ENCODE peak calls at places on chromosomes 1 and 21, in four cellular contexts. L is H1, A is K562, J is GM12878. Z is an unnamed sample.

GRCh38 chr1:170213598-170213997 is 67.8 kb downstream of the NTMT2 start:
- DNase-seq in L (no peak), A (no peak), J (no peak), Z (no peak)

GRCh38 chr21:28827422-28827821 is 165.3 kb downstream of the LTN1 start:
- DNase-seq in L (no peak), A (no peak), J (no peak), Z (no peak)

GRCh38 chr1:238895911-238896310 is 490.5 kb upstream of the CHRM3 start:
- DNase-seq in L (no peak), A (no peak), J (no peak), Z (no peak)

GRCh38 chr1:224700915-224701531 is 84.9 kb downstream of the CNIH3 start:
- DNase-seq in L (peak; percentile 66), A (peak; percentile 56), J (peak; percentile 9), Z (peak; percentile 19)

GRCh38 chr1:53512807-53513755 is 53.9 kb downstream of the DMRTB1 start:
- DNase-seq in L (no peak), A (no peak), J (no peak), Z (no peak)

GRCh38 chr1:31010081-31010989 is 55.2 kb downstream of the PUM1 start:
- DNase-seq in L (no peak), A (no peak), J (peak; percentile 44), Z (no peak)

GRCh38 chr1:32619701-32620485 is 30.5 kb downstream of the ZBTB8OS start:
- DNase-seq in L (no peak), A (no peak), J (peak; percentile 72), Z (peak; percentile 11)

GRCh38 chr1:53398091-53398490 is 61.1 kb upstream of the DMRTB1 start:
- DNase-seq in L (no peak), A (no peak), J (no peak), Z (no peak)

GRCh38 chr1:156104065-156104810 is 10.3 kb upstream of the LMNA start:
- DNase-seq in L (no peak), A (no peak), J (no peak), Z (peak; percentile 50)

GRCh38 chr1:236018885-236019453 is 45.9 kb downstream of the NID1 start:
- DNase-seq in L (no peak), A (no peak), J (no peak), Z (no peak)

GRCh38 chr21:45294509-45295291 is 7.0 kb upstream of the POFUT2 start:
- DNase-seq in L (peak; percentile 62), A (peak; percentile 31), J (no peak), Z (no peak)

GRCh38 chr1:24089027-24089742 is 22.8 kb downstream of the MYOM3 start:
- DNase-seq in L (no peak), A (no peak), J (no peak), Z (no peak)

GRCh38 chr1:33902486-33903209 is 38.8 kb downstream of the HMGB4 start:
- DNase-seq in L (no peak), A (peak; percentile 38), J (peak; percentile 63), Z (no peak)

GRCh38 chr21:28793043-28793442 is 199.6 kb downstream of the LTN1 start:
- DNase-seq in L (no peak), A (peak; percentile 30), J (no peak), Z (no peak)

GRCh38 chr1:167781558-167781957 is 59.8 kb downstream of the MPZL1 start:
- DNase-seq in L (no peak), A (no peak), J (no peak), Z (no peak)

GRCh38 chr1:230130172-230130944 is 63.3 kb downstream of the GALNT2 start:
- DNase-seq in L (no peak), A (no peak), J (no peak), Z (no peak)

DNA sequence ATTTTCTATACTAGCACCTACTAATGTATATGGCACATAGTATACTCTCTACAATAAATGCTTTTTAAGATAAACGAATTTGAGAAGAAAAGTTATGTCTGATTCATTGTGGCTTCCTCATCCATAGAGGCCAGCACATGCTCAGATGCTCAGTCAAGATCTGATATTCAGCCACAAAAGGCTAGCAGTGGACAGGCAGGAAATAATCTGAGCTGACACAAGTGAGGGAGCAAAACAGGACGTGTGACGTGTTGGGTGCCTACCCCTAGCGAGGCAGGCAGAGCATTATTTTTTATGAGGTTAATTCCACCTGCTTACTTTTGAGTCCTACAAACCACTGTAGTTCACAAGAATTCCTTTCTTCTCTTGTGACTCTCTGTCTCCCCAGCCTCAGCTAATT is 550.9 kb downstream of the SMYD3 start:
- DNase-seq in L (no peak), A (peak; percentile 60), J (no peak), Z (no peak)
- TF ChIP-seq HDAC6 in L (no peak), A (no peak), J (no peak), Z (no peak)

DNA sequence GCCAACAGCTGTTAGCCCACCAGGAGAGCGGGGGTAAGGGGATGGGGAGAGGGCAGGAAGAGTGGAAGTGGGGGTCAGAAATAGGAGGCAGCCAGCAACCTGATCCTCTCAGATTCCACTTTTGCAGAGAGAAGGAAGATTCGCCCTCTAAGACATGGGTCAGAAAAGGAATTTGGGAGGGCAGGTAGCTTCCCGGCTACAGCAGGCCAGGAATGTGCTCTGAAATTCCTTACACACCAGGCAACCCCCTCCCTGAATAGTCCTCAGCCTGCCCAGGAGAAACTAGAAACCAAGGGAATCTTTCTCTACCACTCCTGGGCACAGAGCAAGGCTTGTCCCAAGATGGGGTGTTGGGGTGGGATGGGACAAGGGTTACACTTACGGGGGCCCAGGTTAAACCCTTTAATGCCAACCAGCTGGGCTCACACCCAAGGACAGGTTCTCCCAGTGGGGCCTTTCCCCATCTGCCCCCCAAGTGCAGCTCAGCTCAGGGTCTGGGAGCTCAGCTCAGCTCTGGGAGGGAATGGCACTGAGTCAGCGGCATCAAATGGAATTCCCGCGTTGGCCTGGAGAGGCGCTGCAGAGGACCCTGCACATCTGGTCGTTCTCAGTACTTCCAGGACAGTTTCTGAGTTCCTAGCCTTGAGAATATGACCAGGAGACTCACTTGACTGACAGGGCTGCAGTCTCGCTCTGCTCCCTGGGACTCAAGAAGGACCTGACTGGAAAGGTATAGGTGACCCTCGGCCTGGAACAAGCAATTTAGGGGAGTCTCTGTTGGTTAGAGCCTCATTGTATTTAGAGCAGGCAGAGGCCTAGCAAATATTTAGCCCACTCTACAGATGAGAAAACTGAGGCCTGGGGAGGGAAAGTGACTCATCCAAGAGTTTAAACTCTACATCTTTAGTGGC is 761 bp downstream of the TNNT2 start:
- DNase-seq in L (peak; percentile 93), A (peak; percentile 67), J (no peak), Z (peak; percentile 39)
- TF ChIP-seq HDAC6 in L (no peak), A (no peak), J (no peak), Z (no peak)

GRCh38 chr1:204623365-204623893 is 62.1 kb downstream of the LRRN2 start:
- DNase-seq in L (no peak), A (peak; percentile 94), J (no peak), Z (peak; percentile 71)
- TF ChIP-seq HDAC6 in L (no peak), A (no peak), J (no peak), Z (no peak)

GRCh38 chr1:150809651-150810050 is 1.6 kb upstream of the CTSK start:
- DNase-seq in L (no peak), A (no peak), J (no peak), Z (no peak)
- TF ChIP-seq HDAC6 in L (no peak), A (no peak), J (no peak), Z (no peak)

GRCh38 chr1:107829083-107829771 is 135.8 kb downstream of the VAV3 start:
- DNase-seq in L (no peak), A (no peak), J (peak; percentile 8), Z (no peak)
- TF ChIP-seq HDAC6 in L (no peak), A (no peak), J (no peak), Z (no peak)

GRCh38 chr1:215648957-215649356 is 81.9 kb downstream of the KCTD3 start:
- DNase-seq in L (no peak), A (no peak), J (no peak), Z (no peak)
- TF ChIP-seq HDAC6 in L (no peak), A (no peak), J (no peak), Z (no peak)

GRCh38 chr1:109181807-109182163 is 31.9 kb upstream of the SARS1 start:
- DNase-seq in L (no peak), A (peak; percentile 48), J (no peak), Z (no peak)

GRCh38 chr1:109184657-109185056 is 29.1 kb upstream of the SARS1 start:
- DNase-seq in L (no peak), A (no peak), J (no peak), Z (no peak)

GRCh38 chr1:109183339-109183738 is 30.4 kb upstream of the SARS1 start:
- DNase-seq in L (no peak), A (no peak), J (no peak), Z (no peak)

GRCh38 chr1:109185357-109185756 is 28.4 kb upstream of the SARS1 start:
- DNase-seq in L (no peak), A (no peak), J (no peak), Z (no peak)

GRCh38 chr1:109181085-109181806 is 32.5 kb upstream of the SARS1 start:
- DNase-seq in L (no peak), A (peak; percentile 90), J (no peak), Z (peak; percentile 96)
- TF ChIP-seq HDAC6 in L (no peak), A (no peak), J (no peak), Z (no peak)

Z was measured in HepG2.